ENCODE peak calls at places on chromosomes 12 and 14, in five cellular contexts. C is fibroblast of pulmonary artery, V is A549, Y is SK-N-SH, P is cardiac muscle cell. I is an unnamed sample.

GRCh38 chr12:95201056-95201670 is 16.1 kb downstream of the FGD6 start:
- DNase-seq in C (peak), V (peak), Y (no peak), P (no peak), I (no peak)

GRCh38 chr12:2298556-2299195 is 245.9 kb downstream of the CACNA1C start:
- DNase-seq in C (no peak), V (no peak), Y (no peak), P (no peak), I (no peak)

GRCh38 chr14:45068396-45068795 is 15.5 kb upstream of the PRPF39 start:
- DNase-seq in C (no peak), V (no peak), Y (no peak), P (no peak), I (no peak)

GRCh38 chr12:27650011-27650410 is 46.2 kb upstream of the REP15 start:
- DNase-seq in C (no peak), V (no peak), Y (no peak), P (no peak), I (no peak)

GRCh38 chr14:97395068-97395467 is 597.9 kb downstream of the VRK1 start:
- DNase-seq in C (no peak), V (no peak), Y (no peak), P (no peak), I (no peak)

GRCh38 chr12:6507102-6507998 is 13.4 kb downstream of the NCAPD2 start:
- DNase-seq in C (peak), V (no peak), Y (no peak), P (peak), I (no peak)

GRCh38 chr12:11822071-11822818 is 172.8 kb downstream of the ETV6 start:
- DNase-seq in C (peak), V (no peak), Y (no peak), P (no peak), I (no peak)

GRCh38 chr12:2858334-2858733 is 1.5 kb upstream of the TEX52 start:
- DNase-seq in C (no peak), V (no peak), Y (no peak), P (no peak), I (no peak)

GRCh38 chr12:74365178-74365964 is 172.3 kb upstream of the ATXN7L3B start:
- DNase-seq in C (peak), V (no peak), Y (peak), P (peak), I (no peak)

GRCh38 chr14:31508140-31508539 is 20.3 kb upstream of the GPR33 start:
- DNase-seq in C (no peak), V (no peak), Y (no peak), P (no peak), I (no peak)

GRCh38 chr14:67413806-67414769 is 2.1 kb upstream of the PLEK2 start:
- DNase-seq in C (peak), V (peak), Y (no peak), P (no peak), I (no peak)

GRCh38 chr14:95157987-95158712 is 821 bp upstream of the DICER1 start:
- DNase-seq in C (no peak), V (peak), Y (no peak), P (no peak), I (no peak)

GRCh38 chr14:41824441-41824840 is 217.8 kb downstream of the LRFN5 start:
- DNase-seq in C (no peak), V (no peak), Y (no peak), P (no peak), I (no peak)
- TF ChIP-seq CTCF in C (no peak), V (no peak), Y (peak), P (no peak), I (no peak)

GRCh38 chr14:23351681-23352505 is 794 bp downstream of the SLC22A17 start:
- DNase-seq in C (no peak), V (no peak), Y (peak), P (peak), I (no peak)
- TF ChIP-seq CTCF in C (no peak), V (no peak), Y (peak), P (peak), I (peak)

DNA sequence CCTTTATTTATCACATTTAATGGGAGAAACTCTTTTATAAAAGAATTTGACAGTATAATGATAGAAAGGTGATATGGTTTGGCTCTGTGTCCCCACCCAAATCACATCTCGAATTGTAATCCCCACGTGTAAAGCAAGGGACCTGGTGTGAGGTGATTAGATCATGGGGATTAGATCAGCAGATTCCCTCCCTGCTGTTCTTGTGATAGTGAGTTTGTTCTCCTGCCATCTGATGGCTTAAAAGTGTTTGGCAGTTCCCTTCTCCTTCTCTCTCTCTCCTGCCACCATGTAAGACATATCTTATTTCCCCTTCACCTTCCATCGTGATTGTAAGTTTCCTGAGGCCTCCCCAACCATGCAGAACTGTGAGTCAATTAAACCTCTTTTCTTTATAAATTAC is 1110.3 kb downstream of the FLRT2 start:
- DNase-seq in C (no peak), V (no peak), Y (no peak), P (no peak), I (no peak)
- TF ChIP-seq CTCF in C (no peak), V (no peak), Y (no peak), P (no peak), I (no peak)

DNA sequence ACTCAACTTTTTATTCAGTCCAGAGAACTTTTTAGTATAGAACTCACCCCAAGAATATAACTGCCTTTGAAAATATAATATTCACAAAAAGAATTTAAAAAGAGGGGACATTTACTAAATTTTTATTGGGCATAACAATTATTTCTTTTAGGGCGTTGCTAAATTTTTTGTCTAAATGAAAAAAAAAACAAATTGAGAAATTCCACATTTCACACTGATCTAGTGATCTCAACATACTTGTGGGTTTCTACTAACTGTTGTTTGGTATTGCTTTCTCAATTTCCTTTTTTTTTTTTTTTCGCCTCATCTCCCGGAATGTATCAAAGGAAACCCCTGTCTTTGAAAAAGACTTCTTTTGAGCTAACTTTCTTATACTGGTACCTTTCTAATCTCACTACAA is at the start of gene CLEC4D:
- DNase-seq in C (no peak), V (no peak), Y (no peak), P (no peak), I (no peak)
- TF ChIP-seq CTCF in C (no peak), V (no peak), Y (no peak), P (no peak), I (no peak)

GRCh38 chr12:14904854-14905253 is 19.2 kb upstream of the MGP start:
- DNase-seq in C (no peak), V (no peak), Y (no peak), P (no peak), I (no peak)

GRCh38 chr12:14900521-14901227 is 15.0 kb upstream of the MGP start:
- DNase-seq in C (no peak), V (no peak), Y (no peak), P (no peak), I (no peak)

GRCh38 chr12:14902465-14902864 is 16.8 kb upstream of the MGP start:
- DNase-seq in C (no peak), V (no peak), Y (no peak), P (no peak), I (no peak)

GRCh38 chr12:14903386-14904098 is 17.9 kb upstream of the MGP start:
- DNase-seq in C (no peak), V (no peak), Y (no peak), P (no peak), I (no peak)

GRCh38 chr12:14901228-14901562 is 15.5 kb upstream of the MGP start:
- DNase-seq in C (no peak), V (no peak), Y (no peak), P (no peak), I (no peak)
- TF ChIP-seq CTCF in C (no peak), V (no peak), Y (no peak), P (no peak), I (no peak)

DNA sequence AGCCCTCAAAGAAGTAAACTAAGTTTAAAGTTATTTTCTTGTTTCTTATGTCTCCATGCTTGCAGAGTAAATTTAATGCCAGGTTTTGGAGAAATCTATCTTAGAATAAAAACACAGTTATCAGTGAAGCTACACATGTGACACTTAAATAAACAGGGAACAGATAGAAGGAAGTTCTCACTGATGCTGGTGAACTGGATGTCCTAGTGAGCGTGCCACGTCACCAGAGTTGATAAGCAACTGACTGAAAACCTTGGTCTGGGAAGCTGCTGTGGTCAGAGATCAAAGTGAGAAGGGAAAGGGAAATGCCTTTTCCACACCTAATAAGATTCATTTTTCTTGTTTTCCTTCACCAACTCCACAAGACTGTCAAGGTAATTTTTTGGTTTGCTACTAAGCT is 74.8 kb upstream of the PCED1B start:
- DNase-seq in C (peak), V (no peak), Y (no peak), P (no peak), I (no peak)
- TF ChIP-seq CTCF in C (no peak), V (no peak), Y (no peak), P (no peak), I (no peak)

GRCh38 chr12:14418526-14418925 is 53.0 kb downstream of the ATF7IP start:
- DNase-seq in C (peak), V (no peak), Y (peak), P (no peak), I (no peak)
- TF ChIP-seq CTCF in C (peak), V (no peak), Y (peak), P (peak), I (no peak)

DNA sequence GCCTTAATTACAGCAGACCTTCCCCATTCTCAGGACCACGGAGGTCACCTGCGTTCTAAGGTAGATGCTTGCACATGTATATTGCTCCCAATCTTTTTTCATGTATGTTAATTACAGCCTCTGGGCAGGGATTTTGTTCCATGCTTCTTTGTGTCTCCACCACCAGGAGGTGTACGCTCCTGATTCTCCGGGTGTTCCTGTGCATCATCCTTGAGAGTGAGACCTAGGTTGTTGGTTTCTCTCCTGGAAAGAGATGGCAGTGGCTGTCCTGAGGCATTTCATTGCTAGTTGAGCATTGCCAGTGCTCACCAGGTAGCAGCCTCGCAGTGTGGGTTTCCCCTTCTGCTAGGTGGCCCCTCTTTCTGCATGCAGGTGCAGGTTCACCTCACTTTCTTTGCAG is 52.8 kb downstream of the KCNK13 start:
- DNase-seq in C (no peak), V (peak), Y (peak), P (peak), I (no peak)
- TF ChIP-seq CTCF in C (no peak), V (no peak), Y (no peak), P (peak), I (no peak)